ENCODE peak calls at places on chromosomes 4 and X, in six cellular contexts. Y is thoracic aorta, T is OCI-LY7, Z is lower lobe of right lung, K is fibroblast of lung, J is left ventricle myocardium inferior. X is an unnamed sample.

GRCh38 chr4:69718376-69719293 is 41.8 kb downstream of the SULT1B1 start:
- DNase-seq in K (peak; percentile 27), Z (no peak), Y (no peak), J (no peak), T (no peak), X (peak; percentile 18)

GRCh38 chrX:81174286-81174685 is 27.4 kb downstream of the HMGN5 start:
- DNase-seq in T (peak; percentile 14), J (no peak), Y (no peak), Z (no peak), K (peak; percentile 6), X (no peak)

GRCh38 chr4:150056569-150056968 is 21.7 kb upstream of the DCLK2 start:
- DNase-seq in Y (no peak), J (no peak), Z (no peak), K (peak; percentile 22), T (no peak), X (no peak)

GRCh38 chr4:61204353-61204752 is 4.2 kb downstream of the ADGRL3 start:
- DNase-seq in T (no peak), Y (no peak), Z (no peak), J (no peak), K (peak; percentile 80), X (peak; percentile 65)

GRCh38 chrX:2272337-2272736 is 228.4 kb downstream of the DHRSX start:
- DNase-seq in Y (no peak), J (no peak), Z (no peak), K (no peak), T (no peak), X (no peak)

GRCh38 chr4:169815606-169816005 is 57.9 kb upstream of the HPF1 start:
- DNase-seq in J (no peak), Y (no peak), Z (no peak), T (no peak), K (peak; percentile 49), X (peak; percentile 85)

GRCh38 chr4:85210353-85210752 is 243.9 kb upstream of the WDFY3 start:
- DNase-seq in K (no peak), Z (no peak), J (no peak), T (no peak), Y (no peak), X (peak; percentile 19)

GRCh38 chrX:19332983-19333382 is 10.7 kb upstream of the PDHA1 start:
- DNase-seq in T (no peak), Y (no peak), Z (no peak), J (peak; percentile 52), K (peak; percentile 10), X (no peak)

GRCh38 chr4:152094851-152095700 is 334.3 kb upstream of the GATB start:
- DNase-seq in K (peak; percentile 79), T (no peak), J (no peak), Y (no peak), Z (no peak), X (no peak)

GRCh38 chr4:80094191-80094590 is 21.2 kb upstream of the ANTXR2 start:
- DNase-seq in J (no peak), T (no peak), K (no peak), Y (no peak), Z (no peak), X (no peak)

GRCh38 chrX:74420194-74421035 is 878 bp upstream of the SLC16A2 start:
- DNase-seq in J (peak; percentile 75), Z (peak; percentile 63), Y (peak; percentile 4), K (peak; percentile 70), T (no peak), X (no peak)

GRCh38 chr4:184237612-184238011 is 19.9 kb upstream of the ENPP6 start:
- DNase-seq in J (no peak), T (no peak), K (no peak), Y (no peak), Z (no peak), X (no peak)

GRCh38 chrX:2526390-2526789 is 25.6 kb upstream of the DHRSX start:
- DNase-seq in Y (no peak), J (no peak), T (no peak), K (no peak), Z (no peak), X (no peak)

GRCh38 chr4:182242793-182243192 is 409 bp upstream of the TENM3 start:
- DNase-seq in Z (no peak), T (no peak), Y (no peak), J (no peak), K (peak; percentile 94), X (no peak)

GRCh38 chr4:176588436-176588835 is 204.3 kb downstream of the VEGFC start:
- DNase-seq in Y (no peak), J (no peak), Z (no peak), K (no peak), T (no peak), X (no peak)

GRCh38 chrX:49075347-49075746 is 1.5 kb upstream of the PRAF2 start:
- DNase-seq in K (no peak), J (no peak), Y (no peak), Z (no peak), T (no peak), X (no peak)

GRCh38 chr4:108644237-108644636 is 6.2 kb upstream of the OSTC start:
- DNase-seq in K (peak; percentile 54), Y (no peak), T (no peak), Z (no peak), J (no peak), X (no peak)

GRCh38 chr4:112060212-112060611 is 85.0 kb upstream of the FAM241A start:
- DNase-seq in T (peak; percentile 11), K (no peak), J (no peak), Y (no peak), Z (no peak), X (no peak)
- TF ChIP-seq CTCF in T (peak; percentile 73), K (peak; percentile 43), J (peak; percentile 24), Y (no peak), Z (no peak), X (peak; percentile 61)

DNA sequence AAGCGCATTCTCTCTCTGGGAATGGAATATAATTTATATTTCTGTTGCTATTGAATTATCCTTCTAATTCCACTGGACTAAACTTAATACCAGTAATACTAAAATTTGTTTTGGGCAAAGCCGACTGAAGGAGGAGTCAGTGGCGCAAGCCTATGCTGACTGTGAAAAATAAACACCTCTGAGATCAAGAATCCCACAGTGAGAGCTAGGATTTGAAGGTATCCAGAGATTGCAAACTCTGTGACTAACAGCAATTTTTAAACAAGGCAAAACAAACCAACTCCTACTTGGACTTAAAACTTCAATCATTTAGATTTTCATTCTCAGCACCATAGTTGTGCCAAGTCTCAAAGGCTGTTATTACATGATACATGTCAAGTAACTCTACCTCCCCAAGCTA is 109.6 kb upstream of the TBC1D9 start:
- DNase-seq in K (no peak), Y (no peak), Z (no peak), T (no peak), J (no peak), X (no peak)
- H3K4me3 ChIP-seq in K (no peak overlapping the region), Y (no peak overlapping the region), Z (no peak overlapping the region), T (no peak overlapping the region), J (no peak overlapping the region), X (no peak overlapping the region)

GRCh38 chr4:88738714-88739366 is 41.2 kb upstream of the NAP1L5 start:
- DNase-seq in K (no peak), T (no peak), Z (no peak), J (no peak), Y (no peak), X (no peak)

GRCh38 chr4:88736264-88736663 is 38.6 kb upstream of the NAP1L5 start:
- DNase-seq in Z (no peak), Y (no peak), J (no peak), K (no peak), T (no peak), X (no peak)

GRCh38 chr4:88738146-88738545 is 40.5 kb upstream of the NAP1L5 start:
- DNase-seq in K (no peak), Z (no peak), J (no peak), Y (no peak), T (no peak), X (no peak)

GRCh38 chr4:88735554-88735953 is 37.9 kb upstream of the NAP1L5 start:
- DNase-seq in T (no peak), Z (no peak), Y (no peak), K (peak; percentile 63), J (no peak), X (no peak)

DNA sequence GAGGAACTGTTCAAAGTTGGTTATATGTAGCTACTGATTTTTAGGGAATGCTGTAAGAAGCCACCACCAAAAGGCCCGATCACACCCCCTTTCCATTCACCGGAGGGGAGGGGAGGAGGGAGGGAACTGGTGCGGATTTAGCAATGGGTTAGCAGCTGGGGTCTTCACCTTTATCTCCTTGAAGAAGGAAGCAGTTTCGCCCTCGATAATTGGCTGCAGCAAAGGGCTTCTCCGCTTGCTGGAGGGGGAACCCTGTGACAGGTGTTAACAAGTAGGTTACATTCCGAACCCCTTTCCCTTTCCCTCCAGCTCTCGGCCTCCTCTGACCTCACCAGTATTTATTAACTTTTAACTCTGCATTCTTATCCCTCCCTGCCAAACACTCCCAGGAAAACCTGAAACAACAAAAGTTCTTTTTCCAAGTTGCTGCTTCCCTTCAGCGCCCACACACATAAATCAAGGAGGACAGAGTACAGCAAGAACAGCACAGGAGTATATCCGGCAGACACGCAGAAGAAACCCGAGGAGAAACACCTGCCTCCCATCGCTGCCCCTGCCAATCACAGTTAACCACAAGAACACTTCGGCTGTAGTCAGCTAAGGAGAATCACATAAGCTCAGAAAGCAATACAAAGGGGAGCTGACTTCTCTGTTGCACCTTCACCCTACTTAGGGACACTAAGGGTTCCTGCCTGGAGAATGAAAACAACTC is 39.8 kb upstream of the NAP1L5 start:
- DNase-seq in Z (no peak), J (no peak), T (no peak), Y (no peak), K (peak; percentile 87), X (peak; percentile 90)
- H3K36me3 ChIP-seq in Z (peaks cover 36% of the 10 kb centered on the region), J (peaks cover 34% of the 10 kb centered on the region), T (no peaks in the 10 kb centered on the region), Y (no peaks in the 10 kb centered on the region), K (peaks cover 3% of the 10 kb centered on the region), X (no peaks in the 10 kb centered on the region)

DNA sequence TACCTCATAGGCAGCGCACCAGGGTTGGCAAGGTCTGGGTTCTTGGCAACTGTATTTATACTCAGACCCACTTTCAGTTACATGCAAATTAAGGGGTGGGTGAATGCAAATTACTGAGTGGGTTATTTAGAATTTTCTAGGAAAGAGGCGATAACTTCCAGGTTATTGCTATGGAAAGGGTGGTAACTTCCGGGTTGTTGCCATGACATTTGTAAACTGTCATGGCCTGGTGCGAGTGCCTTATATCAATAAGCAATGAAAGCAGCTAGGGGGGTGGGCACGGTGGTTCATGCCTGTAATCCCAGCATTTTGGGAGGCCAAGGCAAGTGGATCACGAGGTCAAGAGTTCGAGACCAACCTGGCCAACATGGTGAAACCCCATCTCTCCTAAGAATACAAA is 57.5 kb upstream of the SLC7A3 start:
- DNase-seq in Z (no peak), T (no peak), K (no peak), Y (no peak), J (no peak), X (no peak)
- TF ChIP-seq CTCF in Z (no peak), T (no peak), K (no peak), Y (no peak), J (no peak), X (no peak)

DNA sequence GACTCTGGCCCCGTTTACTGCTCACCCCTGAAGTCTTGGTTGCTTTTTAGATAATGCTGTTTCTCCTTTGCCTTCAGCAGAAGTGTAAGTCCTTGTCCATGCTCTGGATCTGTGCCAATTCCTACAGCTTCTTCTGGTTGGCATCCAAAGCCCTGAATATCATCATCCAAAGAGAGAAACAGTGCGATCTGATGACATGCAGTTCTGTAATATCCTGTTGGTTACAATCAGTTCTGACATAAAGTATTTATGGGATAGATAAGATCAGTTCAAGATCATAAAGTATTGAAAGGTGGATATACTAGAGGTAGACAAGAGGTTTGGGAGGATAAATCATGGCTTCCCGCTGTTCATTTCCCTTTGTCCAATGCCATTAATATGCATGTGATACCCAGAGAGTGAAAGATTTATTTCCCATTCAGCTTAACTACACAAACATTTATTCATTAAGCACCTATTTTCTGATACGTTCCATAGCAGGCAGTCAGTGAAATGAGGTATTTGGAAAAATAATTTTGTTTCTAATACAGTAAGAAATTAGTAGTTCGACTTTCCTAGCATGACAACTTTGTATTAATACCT is 53.2 kb upstream of the TMEM150C start:
- DNase-seq in Y (no peak), K (no peak), Z (no peak), J (no peak), T (no peak), X (no peak)
- H3K4me3 ChIP-seq in Y (no peak overlapping the region), K (no peak overlapping the region), Z (no peak overlapping the region), J (no peak overlapping the region), T (no peak overlapping the region), X (no peak overlapping the region)